ENCODE peak calls at places on chromosomes 7 and 10, in seven cellular contexts. P is HFFc6; W is activated CD8-positive, alpha-beta T cell treated with anti-CD3 and anti-CD28 coated beads, Interleukin-2, amount 10 ng/mL, durations not matched to agents 7 days and 5 days; F is psoas muscle; M is DMS153; Q is T-helper 2 cell treated with Interferon-gamma antibody and Interleukin-4, amounts not matched to agents 5 μg/mL and 100 μg/mL, for 36 hours; T is HS-27A. J is an unnamed sample.

GRCh38 chr10:86234102-86234501 is 132.5 kb downstream of the GRID1 start:
- DNase-seq in P (no peak), W (no peak), F (no peak), M (no peak), Q (no peak), T (no peak), J (peak)

GRCh38 chr10:113153493-113154127 is 203.6 kb downstream of the TCF7L2 start:
- DNase-seq in P (no peak), W (no peak), F (no peak), M (no peak), Q (no peak), T (no peak), J (peak)

GRCh38 chr10:71629131-71629530 is 90.4 kb downstream of the C10orf105 start:
- DNase-seq in P (no peak), W (no peak), F (no peak), M (no peak), Q (no peak), T (no peak), J (no peak)

GRCh38 chr7:20408467-20408826 is 77.7 kb downstream of the ITGB8 start:
- DNase-seq in P (no peak), W (no peak), F (no peak), M (peak), Q (no peak), T (no peak), J (peak)

GRCh38 chr10:129935861-129936140 is 28.3 kb downstream of the EBF3 start:
- DNase-seq in P (no peak), W (no peak), F (no peak), M (no peak), Q (no peak), T (no peak), J (no peak)

GRCh38 chr7:142478479-142479220 is 220.8 kb upstream of the PRSS58 start:
- DNase-seq in P (peak), W (peak), F (no peak), M (no peak), Q (peak), T (no peak), J (peak)

GRCh38 chr10:132592790-132593788 is 55.5 kb downstream of the INPP5A start:
- DNase-seq in P (no peak), W (peak), F (no peak), M (no peak), Q (no peak), T (no peak), J (peak)

GRCh38 chr7:94567396-94567795 is 57.8 kb downstream of the CASD1 start:
- DNase-seq in P (no peak), W (no peak), F (no peak), M (no peak), Q (no peak), T (no peak), J (no peak)

GRCh38 chr10:125260260-125260659 is 99.9 kb upstream of the CTBP2 start:
- DNase-seq in P (no peak), W (no peak), F (no peak), M (no peak), Q (no peak), T (no peak), J (no peak)

GRCh38 chr7:102983602-102984001 is 70.8 kb downstream of the LRRC17 start:
- DNase-seq in P (no peak), W (no peak), F (no peak), M (no peak), Q (no peak), T (no peak), J (no peak)

GRCh38 chr7:74183653-74184450 is 9.7 kb downstream of the EIF4H start:
- DNase-seq in P (no peak), W (peak), F (no peak), M (peak), Q (peak), T (no peak), J (no peak)

GRCh38 chr7:155459133-155459866 is 1.4 kb downstream of the EN2 start:
- DNase-seq in P (no peak), W (no peak), F (no peak), M (no peak), Q (no peak), T (no peak), J (no peak)

GRCh38 chr7:82105463-82105862 is 335.6 kb upstream of the HGF start:
- DNase-seq in P (peak), W (no peak), F (no peak), M (no peak), Q (no peak), T (peak), J (peak)

GRCh38 chr7:139753079-139753692 is 24.6 kb downstream of the HIPK2 start:
- DNase-seq in P (no peak), W (no peak), F (no peak), M (no peak), Q (no peak), T (no peak), J (no peak)

GRCh38 chr7:22662031-22662430 is 65.0 kb upstream of the IL6 start:
- DNase-seq in P (no peak), W (no peak), F (no peak), M (no peak), Q (no peak), T (no peak), J (peak)

GRCh38 chr7:74525881-74526280 is 72.2 kb downstream of the GTF2IRD1 start:
- DNase-seq in P (no peak), W (no peak), F (no peak), M (peak), Q (no peak), T (no peak), J (no peak)

GRCh38 chr7:150994141-150994837 is 3.5 kb downstream of the NOS3 start:
- DNase-seq in P (no peak), W (peak), F (no peak), M (no peak), Q (no peak), T (no peak), J (peak)

GRCh38 chr10:127151981-127152699 is 44.3 kb downstream of the INSYN2A start:
- DNase-seq in P (no peak), W (no peak), F (no peak), M (no peak), Q (no peak), T (no peak), J (no peak)

GRCh38 chr7:129875160-129875559 is 77.6 kb downstream of the UBE2H start:
- DNase-seq in P (no peak), W (no peak), F (no peak), M (no peak), Q (no peak), T (no peak), J (no peak)

GRCh38 chr7:26658698-26659084 is 205.7 kb downstream of the SKAP2 start:
- DNase-seq in P (no peak), W (no peak), F (no peak), M (peak), Q (no peak), T (no peak), J (no peak)

GRCh38 chr10:29874604-29875269 is 184.6 kb downstream of the JCAD start:
- DNase-seq in P (no peak), W (no peak), F (no peak), M (no peak), Q (no peak), T (no peak), J (peak)

GRCh38 chr10:13158401-13158800 is 3.0 kb upstream of the MCM10 start:
- DNase-seq in P (no peak), W (no peak), F (peak), M (no peak), Q (peak), T (no peak), J (no peak)

GRCh38 chr7:2953588-2954407 is 89.9 kb downstream of the CARD11 start:
- DNase-seq in P (no peak), W (peak), F (no peak), M (no peak), Q (no peak), T (no peak), J (no peak)

GRCh38 chr7:100983451-100984187 is 14.3 kb downstream of the MUC12 start:
- DNase-seq in P (peak), W (no peak), F (no peak), M (no peak), Q (no peak), T (no peak), J (no peak)

GRCh38 chr10:94407668-94408067 is 5.3 kb downstream of the TBC1D12 start:
- DNase-seq in P (no peak), W (no peak), F (no peak), M (no peak), Q (no peak), T (no peak), J (no peak)

GRCh38 chr7:55552320-55553086 is 19.8 kb downstream of the VOPP1 start:
- DNase-seq in P (no peak), W (no peak), F (peak), M (no peak), Q (no peak), T (no peak), J (no peak)

GRCh38 chr7:45890902-45891461 is 2.7 kb downstream of the IGFBP1 start:
- DNase-seq in P (peak), W (peak), F (no peak), M (peak), Q (no peak), T (no peak), J (peak)

GRCh38 chr10:121460733-121461132 is 137.5 kb downstream of the FGFR2 start:
- DNase-seq in P (no peak), W (no peak), F (no peak), M (no peak), Q (no peak), T (no peak), J (no peak)

GRCh38 chr7:158824028-158824427 is 5.3 kb downstream of the ESYT2 start:
- DNase-seq in P (no peak), W (peak), F (no peak), M (no peak), Q (peak), T (no peak), J (peak)

GRCh38 chr7:126589068-126589684 is 663.6 kb downstream of the GRM8 start:
- DNase-seq in P (no peak), W (no peak), F (no peak), M (peak), Q (no peak), T (no peak), J (peak)

GRCh38 chr7:129074994-129075393 is 20.1 kb upstream of the TNPO3 start:
- DNase-seq in P (no peak), W (no peak), F (no peak), M (no peak), Q (no peak), T (no peak), J (no peak)

GRCh38 chr7:133910761-133911160 is 216.4 kb upstream of the LRGUK start:
- DNase-seq in P (no peak), W (no peak), F (no peak), M (peak), Q (no peak), T (no peak), J (no peak)